ENCODE peak calls at places on chromosomes 11 and 22, in five cellular contexts. N is HepG2, O is SK-N-SH, B is WTC11, H is A549. C is an unnamed sample.

GRCh38 chr11:46342237-46342636 is 5.0 kb upstream of the DGKZ start:
- DNase-seq in N (no peak), O (no peak), B (no peak), H (no peak), C (peak)

GRCh38 chr11:113506461-113506860 is 31.3 kb upstream of the DRD2 start:
- DNase-seq in N (no peak), O (no peak), B (no peak), H (no peak), C (no peak)

GRCh38 chr11:112584674-112585073 is 324.0 kb upstream of the PLET1 start:
- DNase-seq in N (no peak), O (no peak), B (peak), H (no peak), C (peak)

GRCh38 chr11:33643167-33643817 is 57.3 kb downstream of the C11orf91 start:
- DNase-seq in N (no peak), O (no peak), B (no peak), H (no peak), C (no peak)

GRCh38 chr11:9069256-9069655 is 22.1 kb downstream of the SCUBE2 start:
- DNase-seq in N (no peak), O (no peak), B (no peak), H (no peak), C (no peak)

GRCh38 chr11:123562166-123562565 is 92.3 kb downstream of the SCN3B start:
- DNase-seq in N (no peak), O (no peak), B (no peak), H (no peak), C (no peak)

GRCh38 chr22:50252081-50253045 is 1.3 kb upstream of the HDAC10 start:
- DNase-seq in N (peak), O (peak), B (peak), H (peak), C (peak)

GRCh38 chr11:1863352-1864215 is 10.7 kb downstream of the LSP1 start:
- DNase-seq in N (peak), O (peak), B (peak), H (peak), C (peak)

GRCh38 chr22:41951898-41952474 is at the start of gene SMIM45:
- DNase-seq in N (no peak), O (peak), B (peak), H (no peak), C (no peak)

GRCh38 chr22:21994881-21995444 is 12.4 kb upstream of the TOP3B start:
- DNase-seq in N (no peak), O (no peak), B (no peak), H (no peak), C (no peak)

GRCh38 chr11:111352935-111353695 is 26.0 kb downstream of the POU2AF1 start:
- DNase-seq in N (no peak), O (no peak), B (no peak), H (no peak), C (no peak)

GRCh38 chr22:41636467-41636866 is 15.4 kb downstream of the XRCC6 start:
- DNase-seq in N (no peak), O (no peak), B (no peak), H (peak), C (no peak)

DNA sequence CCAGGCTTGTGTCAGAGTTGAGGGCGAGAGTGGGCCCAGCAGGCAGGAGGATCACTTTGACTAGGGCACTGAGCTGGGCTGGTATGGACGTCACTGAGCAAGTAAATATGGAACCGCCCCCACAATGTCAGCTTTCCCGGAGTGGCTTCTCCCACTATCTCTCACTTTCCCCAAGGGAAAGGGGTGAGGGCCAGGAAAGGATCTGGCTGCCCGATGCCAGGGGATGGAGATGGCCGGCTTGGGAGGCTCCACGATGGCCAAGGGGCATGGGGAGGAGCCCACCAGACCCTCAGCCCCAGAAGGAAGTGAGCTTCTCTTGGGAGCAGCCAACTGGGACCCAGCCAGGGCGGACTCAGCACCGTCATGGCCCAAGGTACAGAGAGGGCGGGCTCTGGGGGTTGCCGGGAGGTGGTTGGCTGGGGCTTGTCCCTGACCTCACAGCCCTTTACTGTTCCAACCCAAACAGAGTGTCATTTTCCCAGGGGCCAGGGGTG is 8.7 kb downstream of the PRDM11 start:
- DNase-seq in N (no peak), O (no peak), B (no peak), H (no peak), C (no peak)
- TF ChIP-seq MAX in N (no peak), O (no peak), B (no peak), H (no peak), C (no peak)

DNA sequence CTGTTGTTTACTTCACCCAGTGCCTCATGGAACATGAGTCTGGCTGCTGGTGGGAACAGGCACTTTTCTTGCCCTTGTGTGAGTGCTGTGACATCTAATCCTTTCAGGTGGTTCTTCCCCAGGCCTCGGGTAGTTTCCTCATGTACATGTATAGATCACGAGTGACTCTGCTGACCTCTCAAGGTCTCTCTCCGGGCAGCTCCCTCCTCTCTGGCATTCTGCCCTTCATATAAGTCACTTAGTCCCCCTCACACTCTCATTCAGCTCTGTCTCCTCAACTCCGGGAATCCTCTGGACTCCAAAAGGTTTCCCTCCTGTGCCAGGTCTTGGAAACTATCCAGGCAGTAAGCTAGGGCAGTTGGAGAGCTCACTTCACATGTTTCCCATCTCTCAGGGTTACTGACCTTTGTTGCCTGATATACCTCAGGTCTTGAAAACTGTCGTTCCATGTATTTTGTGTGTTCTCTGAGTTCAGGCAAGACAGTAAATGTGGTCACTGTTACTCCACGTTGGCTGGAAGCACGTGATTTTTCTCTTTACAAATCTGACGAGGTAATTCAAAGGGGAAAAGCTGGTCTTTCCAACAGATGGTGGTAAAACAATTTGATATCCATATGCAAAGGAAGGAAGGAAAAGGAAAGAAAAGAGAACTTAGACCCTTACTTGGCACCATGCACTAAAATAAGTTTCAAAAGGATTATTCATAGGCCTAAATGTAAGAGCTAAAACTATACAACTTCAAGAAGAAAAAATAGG is 40.5 kb upstream of the PITPNB start:
- DNase-seq in N (no peak), O (no peak), B (no peak), H (no peak), C (no peak)
- TF ChIP-seq MAX in N (no peak), O (no peak), B (no peak), H (no peak), C (no peak)

DNA sequence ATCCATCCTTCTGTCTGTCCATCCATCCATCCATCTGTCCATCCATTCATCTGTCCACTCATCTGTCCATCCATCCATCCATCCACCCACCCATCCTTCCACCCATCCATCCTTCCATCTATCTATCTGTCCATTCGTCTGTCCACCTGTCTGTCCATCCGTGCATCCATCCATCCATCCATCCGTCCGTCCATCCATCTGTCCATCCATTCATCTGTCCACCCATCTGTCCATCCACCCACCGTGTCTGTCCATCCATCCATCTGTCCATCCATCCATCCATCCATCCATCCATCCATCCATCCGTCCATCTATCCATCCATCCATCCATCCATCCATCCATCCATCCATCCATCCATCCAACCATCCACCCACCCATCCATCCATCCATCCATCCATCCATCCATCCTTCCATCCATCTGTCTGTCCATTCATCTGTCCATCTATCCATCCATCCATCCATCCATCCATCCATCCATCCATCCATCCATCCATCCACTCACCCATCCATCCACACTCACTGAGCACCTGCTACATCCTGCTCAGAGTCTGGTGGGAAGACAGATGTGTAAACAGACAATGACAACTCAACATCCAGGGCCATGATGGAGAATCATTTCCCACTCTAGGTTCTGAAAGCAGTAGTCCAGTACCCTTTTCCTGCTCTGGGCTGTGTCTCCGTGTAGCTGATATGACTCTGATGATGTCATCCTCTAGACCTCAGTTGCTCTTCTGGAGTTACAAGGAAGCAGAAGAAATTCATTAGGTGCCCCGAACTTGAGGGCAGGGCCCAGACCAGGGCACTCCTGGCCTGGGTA is 30.8 kb upstream of the MYEOV start:
- DNase-seq in N (no peak), O (no peak), B (no peak), H (no peak), C (no peak)
- TF ChIP-seq MAX in N (no peak), O (no peak), B (no peak), H (no peak), C (no peak)

DNA sequence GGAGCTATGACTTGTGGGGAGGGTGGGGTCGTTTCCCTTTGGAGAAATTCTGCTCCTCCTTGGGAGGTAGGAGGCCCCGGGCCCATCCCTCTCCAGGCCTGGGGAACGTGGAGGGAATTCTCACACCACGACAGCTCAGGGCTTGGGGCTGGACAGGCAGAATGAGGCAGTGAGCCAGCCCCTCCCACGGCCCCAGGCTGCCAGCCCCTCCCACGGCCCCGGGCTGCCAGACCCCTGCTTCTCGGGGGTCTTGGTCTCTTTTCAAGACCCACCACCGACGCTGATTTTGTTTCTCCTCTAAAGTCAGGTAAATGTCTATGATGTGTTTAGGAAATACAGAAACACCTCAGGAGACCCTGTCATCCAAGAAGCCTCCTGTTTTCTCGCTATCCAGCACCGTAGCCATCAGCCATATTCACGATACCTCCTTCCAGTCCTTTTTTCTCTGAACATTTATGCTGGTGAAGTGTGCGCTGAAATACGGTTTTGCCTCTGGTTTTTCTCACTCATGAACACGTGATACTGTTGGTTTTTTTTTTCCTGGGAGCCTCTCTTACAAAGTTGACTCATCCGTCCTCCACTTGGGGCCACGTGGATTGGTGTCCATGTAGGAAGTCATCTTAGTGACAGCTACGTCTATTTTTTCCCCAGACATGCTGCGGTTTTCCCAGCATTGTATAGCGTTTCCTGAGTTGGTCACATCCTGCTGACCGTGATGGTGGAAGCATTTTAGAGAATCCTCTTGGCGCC is 1219.6 kb downstream of the BRD1 start:
- DNase-seq in N (no peak), O (no peak), B (no peak), H (no peak), C (peak)
- TF ChIP-seq MAX in N (no peak), O (no peak), B (no peak), H (no peak), C (no peak)

GRCh38 chr11:66562907-66563583 is 5.4 kb downstream of the CTSF start:
- DNase-seq in N (no peak), O (no peak), B (no peak), H (no peak), C (no peak)
- TF ChIP-seq MAX in N (no peak), O (no peak), B (no peak), H (no peak), C (no peak)

DNA sequence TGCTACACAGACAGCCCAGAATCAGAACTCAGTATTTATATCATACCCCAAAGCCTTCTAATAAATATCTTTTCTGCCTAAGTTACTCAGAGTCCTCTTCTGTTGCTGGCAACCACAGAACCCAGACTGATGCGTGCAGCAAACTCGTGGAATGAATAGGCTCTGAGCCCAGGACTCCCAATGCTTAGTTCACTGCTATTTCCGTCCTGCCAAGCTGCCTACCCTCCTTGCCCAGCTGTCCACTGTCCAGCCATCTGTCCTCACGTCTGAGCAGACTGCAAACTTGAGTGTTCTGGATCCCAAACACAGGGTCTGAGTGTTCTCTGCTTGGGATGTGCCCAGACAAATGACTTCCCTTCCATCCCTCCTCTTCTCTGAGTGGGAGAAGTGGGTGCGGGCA is 19.4 kb downstream of the PTPN5 start:
- DNase-seq in N (no peak), O (no peak), B (no peak), H (no peak), C (no peak)
- TF ChIP-seq MAX in N (no peak), O (no peak), B (no peak), H (no peak), C (no peak)

DNA sequence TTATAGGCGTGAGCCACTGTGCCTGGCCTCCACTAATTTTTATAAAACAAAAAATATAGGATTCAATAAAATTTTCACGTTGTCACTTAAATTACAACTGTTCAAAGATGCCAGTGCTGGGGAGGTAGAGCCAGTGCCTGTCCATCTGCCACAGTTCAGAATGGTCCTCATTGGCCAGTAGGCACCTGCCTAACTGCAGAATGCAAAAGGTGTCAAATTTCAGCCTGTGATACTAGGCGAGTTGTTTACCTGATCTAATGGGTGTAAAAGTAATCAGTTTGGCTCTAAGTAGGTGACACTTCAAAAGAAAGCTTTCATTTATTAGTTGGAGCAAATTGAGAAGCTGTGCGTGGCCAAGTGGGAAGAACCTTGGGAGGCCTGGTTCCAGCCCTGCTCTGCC is 2.4 kb downstream of the SMARCB1 start:
- DNase-seq in N (no peak), O (no peak), B (no peak), H (no peak), C (no peak)
- TF ChIP-seq MAX in N (no peak), O (no peak), B (no peak), H (no peak), C (no peak)

GRCh38 chr22:37300551-37301017 is 18.3 kb downstream of the CYTH4 start:
- DNase-seq in N (no peak), O (no peak), B (no peak), H (no peak), C (peak)
- TF ChIP-seq MAX in N (no peak), O (no peak), B (no peak), H (no peak), C (no peak)

GRCh38 chr11:124886476-124886875 is 11.2 kb downstream of the ROBO4 start:
- DNase-seq in N (no peak), O (peak), B (no peak), H (no peak), C (no peak)

GRCh38 chr11:124882339-124883071 is 15.2 kb downstream of the ROBO4 start:
- DNase-seq in N (peak), O (no peak), B (no peak), H (no peak), C (no peak)

GRCh38 chr11:124886978-124887666 is 10.5 kb downstream of the ROBO4 start:
- DNase-seq in N (no peak), O (peak), B (no peak), H (no peak), C (no peak)

GRCh38 chr11:124884340-124884739 is 13.3 kb downstream of the ROBO4 start:
- DNase-seq in N (no peak), O (no peak), B (no peak), H (no peak), C (no peak)

GRCh38 chr11:124884869-124885479 is 12.7 kb downstream of the ROBO4 start:
- DNase-seq in N (no peak), O (no peak), B (no peak), H (no peak), C (no peak)
- TF ChIP-seq MAX in N (no peak), O (no peak), B (no peak), H (no peak), C (no peak)

C was measured in NB4.